ENCODE peak calls at places on chromosomes 16 and 17, in nine cellular contexts. I is AG20443; P is T-helper 2 cell; C is SK-MEL-5; A is CD8-positive, alpha-beta memory T cell; R is upper lobe of right lung; S is NCI-H748 treated with DMSO at 0.1 percent for 48 hours; F is left lung; O is naive thymus-derived CD8-positive, alpha-beta T cell. B is an unnamed sample.

GRCh38 chr16:10619271-10619849 is 39.0 kb upstream of the EMP2 start:
- DNase-seq in S (no peak), P (no peak), R (peak), O (no peak), C (no peak), I (peak), A (no peak), F (peak), B (no peak)

GRCh38 chr17:15260376-15261062 is 4.6 kb downstream of the PMP22 start:
- DNase-seq in A (peak), C (peak), I (peak), R (peak), F (peak), S (peak), P (no peak), O (peak), B (peak)

GRCh38 chr16:11819798-11820197 is 22.7 kb upstream of the ZC3H7A start:
- DNase-seq in A (no peak), S (no peak), O (no peak), P (no peak), R (no peak), F (no peak), C (no peak), I (no peak), B (no peak)

GRCh38 chr17:1147664-1148063 is 32.1 kb downstream of the ABR start:
- DNase-seq in S (peak), C (peak), F (peak), A (no peak), R (no peak), I (peak), P (no peak), O (no peak), B (peak)

GRCh38 chr17:29677139-29677834 is 54.6 kb upstream of the CORO6 start:
- DNase-seq in R (no peak), O (no peak), F (no peak), I (no peak), S (no peak), C (no peak), P (no peak), A (no peak), B (no peak)

GRCh38 chr17:21242026-21242700 is 11.0 kb downstream of the NATD1 start:
- DNase-seq in S (no peak), C (no peak), F (no peak), R (no peak), P (no peak), O (no peak), I (no peak), A (no peak), B (no peak)

GRCh38 chr17:52297230-52298010 is 138.9 kb upstream of the CA10 start:
- DNase-seq in I (no peak), A (no peak), S (no peak), P (no peak), R (no peak), C (peak), F (no peak), O (no peak), B (peak)

GRCh38 chr16:85479972-85480726 is 133.0 kb upstream of the GSE1 start:
- DNase-seq in I (no peak), A (peak), O (no peak), R (peak), S (no peak), C (peak), F (no peak), P (no peak), B (no peak)

GRCh38 chr16:67924140-67924906 is 7.3 kb downstream of the CTRL start:
- DNase-seq in F (no peak), A (no peak), S (no peak), C (no peak), I (no peak), R (no peak), O (no peak), P (no peak), B (no peak)

GRCh38 chr16:49663081-49664057 is 192.5 kb downstream of the ZNF423 start:
- DNase-seq in O (no peak), C (no peak), I (no peak), S (no peak), P (no peak), R (no peak), F (no peak), A (no peak), B (no peak)

GRCh38 chr17:69141802-69142472 is at the start of gene ABCA6:
- DNase-seq in R (no peak), C (peak), P (no peak), S (no peak), O (no peak), A (no peak), I (peak), F (no peak), B (no peak)

GRCh38 chr17:55086635-55087058 is 118.1 kb downstream of the STXBP4 start:
- DNase-seq in P (no peak), I (peak), F (no peak), A (no peak), C (peak), O (no peak), R (no peak), S (no peak), B (no peak)

GRCh38 chr17:64063766-64064224 is 43.4 kb upstream of the ICAM2 start:
- DNase-seq in I (peak), P (peak), R (peak), C (peak), O (peak), S (no peak), F (peak), A (peak), B (no peak)

B was measured in COLO829.